ENCODE peak calls at places on chromosomes 4 and X, in six cellular contexts. One of them, this sample, is unnamed.
A peak's percentile ranks its signal among the peaks of the same experiment; 100 is the strongest.

GRCh38 chr4:150457802-150458201 is 124.1 kb upstream of the MAB21L2 start:
- DNase-seq in K562: no peak
- DNase-seq in uterus: no peak
- DNase-seq in esophagus muscularis mucosa: no peak
- DNase-seq in Peyer's patch: no peak
- DNase-seq in heart left ventricle: no peak
- DNase-seq in this sample: no peak

GRCh38 chrX:132615396-132616131 is 126.7 kb upstream of the MBNL3 start:
- DNase-seq in heart left ventricle: no peak
- DNase-seq in K562: peak; percentile 28
- DNase-seq in esophagus muscularis mucosa: no peak
- DNase-seq in uterus: peak; percentile 76
- DNase-seq in Peyer's patch: peak; percentile 42
- DNase-seq in this sample: no peak

GRCh38 chr4:148514581-148514980 is 72.4 kb upstream of the NR3C2 start:
- DNase-seq in uterus: no peak
- DNase-seq in K562: no peak
- DNase-seq in esophagus muscularis mucosa: no peak
- DNase-seq in Peyer's patch: no peak
- DNase-seq in heart left ventricle: no peak
- DNase-seq in this sample: no peak

GRCh38 chrX:101237041-101237440 is 17.5 kb downstream of the DRP2 start:
- DNase-seq in Peyer's patch: no peak
- DNase-seq in K562: no peak
- DNase-seq in uterus: no peak
- DNase-seq in esophagus muscularis mucosa: no peak
- DNase-seq in heart left ventricle: no peak
- DNase-seq in this sample: no peak

GRCh38 chr4:70280567-70280966 is 38.2 kb downstream of the CSN3 start:
- DNase-seq in uterus: no peak
- DNase-seq in K562: no peak
- DNase-seq in Peyer's patch: no peak
- DNase-seq in esophagus muscularis mucosa: no peak
- DNase-seq in heart left ventricle: no peak
- DNase-seq in this sample: no peak

GRCh38 chr4:37682701-37683401 is 3.3 kb downstream of the RELL1 start:
- DNase-seq in heart left ventricle: no peak
- DNase-seq in esophagus muscularis mucosa: no peak
- DNase-seq in uterus: no peak
- DNase-seq in Peyer's patch: no peak
- DNase-seq in K562: no peak
- DNase-seq in this sample: no peak

GRCh38 chr4:154743683-154744340 is at the start of gene LRAT:
- DNase-seq in heart left ventricle: no peak
- DNase-seq in uterus: no peak
- DNase-seq in K562: peak; percentile 49
- DNase-seq in esophagus muscularis mucosa: no peak
- DNase-seq in Peyer's patch: no peak
- DNase-seq in this sample: no peak

GRCh38 chr4:163493643-163494359 is 689 bp upstream of the TMA16 start:
- DNase-seq in uterus: no peak
- DNase-seq in heart left ventricle: no peak
- DNase-seq in K562: no peak
- DNase-seq in esophagus muscularis mucosa: no peak
- DNase-seq in Peyer's patch: peak; percentile 62
- DNase-seq in this sample: no peak

GRCh38 chrX:120087289-120088017 is 10.0 kb upstream of the RHOXF2B start:
- DNase-seq in uterus: no peak
- DNase-seq in heart left ventricle: no peak
- DNase-seq in esophagus muscularis mucosa: no peak
- DNase-seq in Peyer's patch: no peak
- DNase-seq in K562: no peak
- DNase-seq in this sample: no peak

GRCh38 chrX:109952050-109952449 is 50.9 kb upstream of the TMEM164 start:
- DNase-seq in K562: no peak
- DNase-seq in uterus: no peak
- DNase-seq in esophagus muscularis mucosa: no peak
- DNase-seq in heart left ventricle: no peak
- DNase-seq in Peyer's patch: no peak
- DNase-seq in this sample: no peak

GRCh38 chr4:30770049-30770549 is 49.9 kb downstream of the PCDH7 start:
- DNase-seq in Peyer's patch: no peak
- DNase-seq in uterus: no peak
- DNase-seq in K562: no peak
- DNase-seq in heart left ventricle: no peak
- DNase-seq in esophagus muscularis mucosa: no peak
- DNase-seq in this sample: no peak

GRCh38 chr4:26113339-26113940 is 199.4 kb downstream of the SMIM20 start:
- DNase-seq in K562: no peak
- DNase-seq in Peyer's patch: no peak
- DNase-seq in esophagus muscularis mucosa: peak; percentile 34
- DNase-seq in uterus: no peak
- DNase-seq in heart left ventricle: no peak
- DNase-seq in this sample: no peak

GRCh38 chr4:40909363-40909876 is 159.7 kb downstream of the NSUN7 start:
- DNase-seq in heart left ventricle: no peak
- DNase-seq in K562: no peak
- DNase-seq in uterus: peak; percentile 25
- DNase-seq in Peyer's patch: no peak
- DNase-seq in esophagus muscularis mucosa: no peak
- DNase-seq in this sample: no peak

GRCh38 chrX:155768036-155768769 is 112.9 kb upstream of the VAMP7 start:
- DNase-seq in Peyer's patch: no peak
- DNase-seq in K562: no peak
- DNase-seq in heart left ventricle: peak; percentile 48
- DNase-seq in esophagus muscularis mucosa: no peak
- DNase-seq in uterus: no peak
- DNase-seq in this sample: no peak

GRCh38 chr4:77232653-77233052 is 75.6 kb downstream of the CCNG2 start:
- DNase-seq in K562: no peak
- DNase-seq in Peyer's patch: no peak
- DNase-seq in uterus: no peak
- DNase-seq in heart left ventricle: no peak
- DNase-seq in esophagus muscularis mucosa: no peak
- DNase-seq in this sample: no peak

GRCh38 chr4:16026155-16026761 is 57.6 kb downstream of the PROM1 start:
- DNase-seq in K562: peak; percentile 49
- DNase-seq in heart left ventricle: no peak
- DNase-seq in Peyer's patch: no peak
- DNase-seq in uterus: peak; percentile 34
- DNase-seq in esophagus muscularis mucosa: no peak
- DNase-seq in this sample: no peak

GRCh38 chr4:181254771-181255170 is 988.4 kb upstream of the TENM3 start:
- DNase-seq in esophagus muscularis mucosa: no peak
- DNase-seq in uterus: no peak
- DNase-seq in K562: no peak
- DNase-seq in Peyer's patch: no peak
- DNase-seq in heart left ventricle: no peak
- DNase-seq in this sample: no peak

GRCh38 chr4:140368686-140369085 is 4.8 kb upstream of the SCOC start:
- DNase-seq in K562: no peak
- DNase-seq in uterus: no peak
- DNase-seq in Peyer's patch: no peak
- DNase-seq in heart left ventricle: no peak
- DNase-seq in esophagus muscularis mucosa: no peak
- DNase-seq in this sample: no peak

GRCh38 chr4:4427478-4427870 is 40.6 kb downstream of the NSG1 start:
- DNase-seq in uterus: no peak
- DNase-seq in Peyer's patch: no peak
- DNase-seq in esophagus muscularis mucosa: no peak
- DNase-seq in K562: no peak
- DNase-seq in heart left ventricle: no peak
- DNase-seq in this sample: no peak

GRCh38 chrX:817759-818158 is 187.2 kb downstream of the SHOX start:
- DNase-seq in heart left ventricle: no peak
- DNase-seq in Peyer's patch: no peak
- DNase-seq in esophagus muscularis mucosa: peak; percentile 57
- DNase-seq in K562: no peak
- DNase-seq in uterus: no peak
- DNase-seq in this sample: no peak

GRCh38 chr4:98507299-98507698 is 151.1 kb downstream of the TSPAN5 start:
- DNase-seq in esophagus muscularis mucosa: no peak
- DNase-seq in K562: no peak
- DNase-seq in heart left ventricle: no peak
- DNase-seq in uterus: no peak
- DNase-seq in Peyer's patch: no peak
- DNase-seq in this sample: no peak

GRCh38 chr4:61320154-61320553 is 120.0 kb downstream of the ADGRL3 start:
- DNase-seq in esophagus muscularis mucosa: no peak
- DNase-seq in heart left ventricle: no peak
- DNase-seq in K562: no peak
- DNase-seq in Peyer's patch: no peak
- DNase-seq in uterus: no peak
- DNase-seq in this sample: no peak

GRCh38 chr4:173171987-173172386 is 3.4 kb downstream of the GALNT7 start:
- DNase-seq in Peyer's patch: no peak
- DNase-seq in heart left ventricle: no peak
- DNase-seq in K562: no peak
- DNase-seq in uterus: no peak
- DNase-seq in esophagus muscularis mucosa: no peak
- DNase-seq in this sample: no peak

GRCh38 chr4:182019148-182019652 is 224.0 kb upstream of the TENM3 start:
- DNase-seq in heart left ventricle: no peak
- DNase-seq in K562: no peak
- DNase-seq in Peyer's patch: no peak
- DNase-seq in esophagus muscularis mucosa: no peak
- DNase-seq in uterus: no peak
- DNase-seq in this sample: no peak

GRCh38 chr4:94455081-94455480 is 3.3 kb downstream of the PDLIM5 start:
- DNase-seq in Peyer's patch: no peak
- DNase-seq in uterus: peak; percentile 70
- DNase-seq in heart left ventricle: no peak
- DNase-seq in K562: no peak
- DNase-seq in esophagus muscularis mucosa: no peak
- DNase-seq in this sample: peak; percentile 86

GRCh38 chrX:41035582-41035981 is 49.7 kb upstream of the USP9X start:
- DNase-seq in K562: no peak
- DNase-seq in heart left ventricle: no peak
- DNase-seq in uterus: no peak
- DNase-seq in esophagus muscularis mucosa: no peak
- DNase-seq in Peyer's patch: no peak
- DNase-seq in this sample: no peak

DNA sequence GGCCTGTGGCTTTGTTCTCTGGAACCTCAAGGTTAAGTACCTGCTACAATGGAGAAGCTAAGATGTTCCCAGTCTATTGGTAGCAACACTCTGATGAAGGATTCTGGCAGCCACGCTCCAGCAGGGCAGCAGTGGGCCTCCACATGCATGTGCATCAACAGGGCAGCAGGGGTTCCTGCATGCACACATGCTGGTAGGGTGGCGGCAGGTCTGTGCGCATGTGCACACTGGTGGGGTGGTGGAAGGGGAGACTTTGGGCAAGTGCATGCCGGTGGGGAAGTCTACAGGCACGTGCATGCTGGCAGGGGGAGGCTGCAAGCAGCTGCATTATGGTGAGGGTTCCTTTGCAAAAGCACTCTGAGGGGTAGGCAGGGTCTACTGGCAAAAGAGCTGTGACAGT is 160.7 kb downstream of the NKX6-1 start:
- DNase-seq in Peyer's patch: no peak
- DNase-seq in K562: no peak
- DNase-seq in heart left ventricle: no peak
- DNase-seq in uterus: no peak
- DNase-seq in esophagus muscularis mucosa: no peak
- DNase-seq in this sample: no peak
- TF ChIP-seq POLR2A in Peyer's patch: no peak
- TF ChIP-seq POLR2A in K562: no peak
- TF ChIP-seq POLR2A in heart left ventricle: no peak
- TF ChIP-seq POLR2A in uterus: no peak
- TF ChIP-seq POLR2A in esophagus muscularis mucosa: no peak
- TF ChIP-seq POLR2A in this sample: no peak

GRCh38 chrX:72132456-72132855 is 741 bp upstream of the RTL5 start:
- DNase-seq in heart left ventricle: no peak
- DNase-seq in esophagus muscularis mucosa: no peak
- DNase-seq in Peyer's patch: no peak
- DNase-seq in uterus: no peak
- DNase-seq in K562: no peak
- DNase-seq in this sample: no peak
- H3K27me3 ChIP-seq in heart left ventricle: peaks cover 39% of the 10 kb centered on the region
- H3K27me3 ChIP-seq in esophagus muscularis mucosa: no peaks in the 10 kb centered on the region
- H3K27me3 ChIP-seq in Peyer's patch: no peaks in the 10 kb centered on the region
- H3K27me3 ChIP-seq in uterus: no peaks in the 10 kb centered on the region
- H3K27me3 ChIP-seq in K562: no peaks in the 10 kb centered on the region
- H3K27me3 ChIP-seq in this sample: no peaks in the 10 kb centered on the region

GRCh38 chrX:66004928-66005831 is 34.7 kb downstream of the VSIG4 start:
- DNase-seq in Peyer's patch: no peak
- DNase-seq in esophagus muscularis mucosa: no peak
- DNase-seq in heart left ventricle: no peak
- DNase-seq in uterus: no peak
- DNase-seq in K562: no peak
- DNase-seq in this sample: no peak
- TF ChIP-seq POLR2A in Peyer's patch: no peak
- TF ChIP-seq POLR2A in esophagus muscularis mucosa: no peak
- TF ChIP-seq POLR2A in heart left ventricle: no peak
- TF ChIP-seq POLR2A in uterus: no peak
- TF ChIP-seq POLR2A in K562: peak; percentile 53
- TF ChIP-seq POLR2A in this sample: no peak

GRCh38 chr4:48481581-48481980 is 1.6 kb upstream of the SLC10A4 start:
- DNase-seq in esophagus muscularis mucosa: no peak
- DNase-seq in Peyer's patch: no peak
- DNase-seq in heart left ventricle: no peak
- DNase-seq in K562: peak; percentile 28
- DNase-seq in uterus: no peak
- DNase-seq in this sample: no peak

GRCh38 chr4:48478273-48478672 is 4.9 kb upstream of the SLC10A4 start:
- DNase-seq in esophagus muscularis mucosa: no peak
- DNase-seq in heart left ventricle: no peak
- DNase-seq in Peyer's patch: no peak
- DNase-seq in K562: no peak
- DNase-seq in uterus: no peak
- DNase-seq in this sample: no peak

GRCh38 chr4:48484494-48485168 is 1.5 kb downstream of the SLC10A4 start:
- DNase-seq in heart left ventricle: no peak
- DNase-seq in esophagus muscularis mucosa: no peak
- DNase-seq in uterus: no peak
- DNase-seq in Peyer's patch: no peak
- DNase-seq in K562: no peak
- DNase-seq in this sample: no peak

GRCh38 chr4:48483006-48483776 is at the start of gene SLC10A4:
- DNase-seq in heart left ventricle: no peak
- DNase-seq in esophagus muscularis mucosa: no peak
- DNase-seq in K562: peak; percentile 83
- DNase-seq in Peyer's patch: no peak
- DNase-seq in uterus: no peak
- DNase-seq in this sample: no peak

GRCh38 chr4:48483777-48484493 is 792 bp downstream of the SLC10A4 start:
- DNase-seq in heart left ventricle: peak; percentile 53
- DNase-seq in Peyer's patch: no peak
- DNase-seq in K562: peak; percentile 32
- DNase-seq in uterus: no peak
- DNase-seq in esophagus muscularis mucosa: no peak
- DNase-seq in this sample: no peak
- H3K27me3 ChIP-seq in heart left ventricle: peaks cover 86% of the 10 kb centered on the region
- H3K27me3 ChIP-seq in Peyer's patch: no peaks in the 10 kb centered on the region
- H3K27me3 ChIP-seq in K562: no peaks in the 10 kb centered on the region
- H3K27me3 ChIP-seq in uterus: no peaks in the 10 kb centered on the region
- H3K27me3 ChIP-seq in esophagus muscularis mucosa: no peaks in the 10 kb centered on the region
- H3K27me3 ChIP-seq in this sample: peaks cover 52% of the 10 kb centered on the region